ENCODE peak calls at places on chromosomes 5 and 9, in six cellular contexts. One of them, this sample, is unnamed.

GRCh38 chr5:179367491-179367890 is 22.2 kb upstream of the ADAMTS2 start:
- DNase-seq in iPS DF 19.7: no peak
- DNase-seq in activated CD8-positive, alpha-beta memory T cell treated with anti-CD3 and anti-CD28 coated beads, Interleukin-2, amount 10 ng/mL, durations not matched to agents 7 days and 5 days: no peak
- DNase-seq in CD8-positive, alpha-beta memory T cell: no peak
- DNase-seq in activated naive CD4-positive, alpha-beta T cell treated with anti-CD3 and anti-CD28 coated beads, Interleukin-2, amount 10 ng/mL, durations not matched to agents 7 days and 5 days: peak; percentile 14
- DNase-seq in heart right ventricle: no peak
- DNase-seq in this sample: no peak

GRCh38 chr5:103849934-103850333 is 287.3 kb upstream of the NUDT12 start:
- DNase-seq in iPS DF 19.7: no peak
- DNase-seq in activated CD8-positive, alpha-beta memory T cell treated with anti-CD3 and anti-CD28 coated beads, Interleukin-2, amount 10 ng/mL, durations not matched to agents 7 days and 5 days: no peak
- DNase-seq in CD8-positive, alpha-beta memory T cell: no peak
- DNase-seq in activated naive CD4-positive, alpha-beta T cell treated with anti-CD3 and anti-CD28 coated beads, Interleukin-2, amount 10 ng/mL, durations not matched to agents 7 days and 5 days: no peak
- DNase-seq in heart right ventricle: no peak
- DNase-seq in this sample: no peak

GRCh38 chr5:38347040-38347763 is 88.8 kb downstream of the EGFLAM start:
- DNase-seq in iPS DF 19.7: no peak
- DNase-seq in activated CD8-positive, alpha-beta memory T cell treated with anti-CD3 and anti-CD28 coated beads, Interleukin-2, amount 10 ng/mL, durations not matched to agents 7 days and 5 days: no peak
- DNase-seq in CD8-positive, alpha-beta memory T cell: no peak
- DNase-seq in activated naive CD4-positive, alpha-beta T cell treated with anti-CD3 and anti-CD28 coated beads, Interleukin-2, amount 10 ng/mL, durations not matched to agents 7 days and 5 days: no peak
- DNase-seq in heart right ventricle: no peak
- DNase-seq in this sample: no peak

GRCh38 chr5:60018091-60018490 is 124.6 kb upstream of the PDE4D start:
- DNase-seq in iPS DF 19.7: no peak
- DNase-seq in activated CD8-positive, alpha-beta memory T cell treated with anti-CD3 and anti-CD28 coated beads, Interleukin-2, amount 10 ng/mL, durations not matched to agents 7 days and 5 days: no peak
- DNase-seq in CD8-positive, alpha-beta memory T cell: no peak
- DNase-seq in activated naive CD4-positive, alpha-beta T cell treated with anti-CD3 and anti-CD28 coated beads, Interleukin-2, amount 10 ng/mL, durations not matched to agents 7 days and 5 days: no peak
- DNase-seq in heart right ventricle: no peak
- DNase-seq in this sample: no peak

GRCh38 chr9:89608646-89609335 is 4.0 kb downstream of the GADD45G start:
- DNase-seq in iPS DF 19.7: no peak
- DNase-seq in activated CD8-positive, alpha-beta memory T cell treated with anti-CD3 and anti-CD28 coated beads, Interleukin-2, amount 10 ng/mL, durations not matched to agents 7 days and 5 days: no peak
- DNase-seq in CD8-positive, alpha-beta memory T cell: no peak
- DNase-seq in activated naive CD4-positive, alpha-beta T cell treated with anti-CD3 and anti-CD28 coated beads, Interleukin-2, amount 10 ng/mL, durations not matched to agents 7 days and 5 days: no peak
- DNase-seq in heart right ventricle: no peak
- DNase-seq in this sample: no peak

GRCh38 chr5:148746826-148747535 is 79.4 kb upstream of the ADRB2 start:
- DNase-seq in iPS DF 19.7: no peak
- DNase-seq in activated CD8-positive, alpha-beta memory T cell treated with anti-CD3 and anti-CD28 coated beads, Interleukin-2, amount 10 ng/mL, durations not matched to agents 7 days and 5 days: no peak
- DNase-seq in CD8-positive, alpha-beta memory T cell: no peak
- DNase-seq in activated naive CD4-positive, alpha-beta T cell treated with anti-CD3 and anti-CD28 coated beads, Interleukin-2, amount 10 ng/mL, durations not matched to agents 7 days and 5 days: no peak
- DNase-seq in heart right ventricle: no peak
- DNase-seq in this sample: no peak

GRCh38 chr5:172692451-172692850 is 51.4 kb downstream of the NEURL1B start:
- DNase-seq in iPS DF 19.7: no peak
- DNase-seq in activated CD8-positive, alpha-beta memory T cell treated with anti-CD3 and anti-CD28 coated beads, Interleukin-2, amount 10 ng/mL, durations not matched to agents 7 days and 5 days: no peak
- DNase-seq in CD8-positive, alpha-beta memory T cell: no peak
- DNase-seq in activated naive CD4-positive, alpha-beta T cell treated with anti-CD3 and anti-CD28 coated beads, Interleukin-2, amount 10 ng/mL, durations not matched to agents 7 days and 5 days: no peak
- DNase-seq in heart right ventricle: no peak
- DNase-seq in this sample: no peak

GRCh38 chr9:4490705-4491620 is 695 bp downstream of the SLC1A1 start:
- DNase-seq in iPS DF 19.7: no peak
- DNase-seq in activated CD8-positive, alpha-beta memory T cell treated with anti-CD3 and anti-CD28 coated beads, Interleukin-2, amount 10 ng/mL, durations not matched to agents 7 days and 5 days: no peak
- DNase-seq in CD8-positive, alpha-beta memory T cell: no peak
- DNase-seq in activated naive CD4-positive, alpha-beta T cell treated with anti-CD3 and anti-CD28 coated beads, Interleukin-2, amount 10 ng/mL, durations not matched to agents 7 days and 5 days: no peak
- DNase-seq in heart right ventricle: no peak
- DNase-seq in this sample: peak; percentile 26

GRCh38 chr5:135833521-135833920 is 942 bp upstream of the SLC25A48 start:
- DNase-seq in iPS DF 19.7: no peak
- DNase-seq in activated CD8-positive, alpha-beta memory T cell treated with anti-CD3 and anti-CD28 coated beads, Interleukin-2, amount 10 ng/mL, durations not matched to agents 7 days and 5 days: no peak
- DNase-seq in CD8-positive, alpha-beta memory T cell: no peak
- DNase-seq in activated naive CD4-positive, alpha-beta T cell treated with anti-CD3 and anti-CD28 coated beads, Interleukin-2, amount 10 ng/mL, durations not matched to agents 7 days and 5 days: no peak
- DNase-seq in heart right ventricle: no peak
- DNase-seq in this sample: no peak

GRCh38 chr5:367358-368130 is 46.0 kb downstream of the AHRR start:
- DNase-seq in iPS DF 19.7: no peak
- DNase-seq in activated CD8-positive, alpha-beta memory T cell treated with anti-CD3 and anti-CD28 coated beads, Interleukin-2, amount 10 ng/mL, durations not matched to agents 7 days and 5 days: peak; percentile 34
- DNase-seq in CD8-positive, alpha-beta memory T cell: no peak
- DNase-seq in activated naive CD4-positive, alpha-beta T cell treated with anti-CD3 and anti-CD28 coated beads, Interleukin-2, amount 10 ng/mL, durations not matched to agents 7 days and 5 days: no peak
- DNase-seq in heart right ventricle: peak; percentile 1
- DNase-seq in this sample: no peak

GRCh38 chr9:77290373-77290772 is 113.0 kb downstream of the VPS13A start:
- DNase-seq in iPS DF 19.7: no peak
- DNase-seq in activated CD8-positive, alpha-beta memory T cell treated with anti-CD3 and anti-CD28 coated beads, Interleukin-2, amount 10 ng/mL, durations not matched to agents 7 days and 5 days: no peak
- DNase-seq in CD8-positive, alpha-beta memory T cell: no peak
- DNase-seq in activated naive CD4-positive, alpha-beta T cell treated with anti-CD3 and anti-CD28 coated beads, Interleukin-2, amount 10 ng/mL, durations not matched to agents 7 days and 5 days: no peak
- DNase-seq in heart right ventricle: no peak
- DNase-seq in this sample: no peak

GRCh38 chr5:67515762-67516161 is 319.2 kb upstream of the CD180 start:
- DNase-seq in iPS DF 19.7: no peak
- DNase-seq in activated CD8-positive, alpha-beta memory T cell treated with anti-CD3 and anti-CD28 coated beads, Interleukin-2, amount 10 ng/mL, durations not matched to agents 7 days and 5 days: peak; percentile 48
- DNase-seq in CD8-positive, alpha-beta memory T cell: no peak
- DNase-seq in activated naive CD4-positive, alpha-beta T cell treated with anti-CD3 and anti-CD28 coated beads, Interleukin-2, amount 10 ng/mL, durations not matched to agents 7 days and 5 days: no peak
- DNase-seq in heart right ventricle: no peak
- DNase-seq in this sample: no peak

GRCh38 chr5:87266914-87267573 is 639 bp upstream of the RASA1 start:
- DNase-seq in iPS DF 19.7: no peak
- DNase-seq in activated CD8-positive, alpha-beta memory T cell treated with anti-CD3 and anti-CD28 coated beads, Interleukin-2, amount 10 ng/mL, durations not matched to agents 7 days and 5 days: no peak
- DNase-seq in CD8-positive, alpha-beta memory T cell: no peak
- DNase-seq in activated naive CD4-positive, alpha-beta T cell treated with anti-CD3 and anti-CD28 coated beads, Interleukin-2, amount 10 ng/mL, durations not matched to agents 7 days and 5 days: no peak
- DNase-seq in heart right ventricle: no peak
- DNase-seq in this sample: no peak

GRCh38 chr9:116456490-116457088 is 230.5 kb upstream of the TRIM32 start:
- DNase-seq in iPS DF 19.7: no peak
- DNase-seq in activated CD8-positive, alpha-beta memory T cell treated with anti-CD3 and anti-CD28 coated beads, Interleukin-2, amount 10 ng/mL, durations not matched to agents 7 days and 5 days: no peak
- DNase-seq in CD8-positive, alpha-beta memory T cell: no peak
- DNase-seq in activated naive CD4-positive, alpha-beta T cell treated with anti-CD3 and anti-CD28 coated beads, Interleukin-2, amount 10 ng/mL, durations not matched to agents 7 days and 5 days: no peak
- DNase-seq in heart right ventricle: no peak
- DNase-seq in this sample: no peak

GRCh38 chr5:77725646-77726045 is 50.5 kb downstream of the TBCA start:
- DNase-seq in iPS DF 19.7: no peak
- DNase-seq in activated CD8-positive, alpha-beta memory T cell treated with anti-CD3 and anti-CD28 coated beads, Interleukin-2, amount 10 ng/mL, durations not matched to agents 7 days and 5 days: no peak
- DNase-seq in CD8-positive, alpha-beta memory T cell: no peak
- DNase-seq in activated naive CD4-positive, alpha-beta T cell treated with anti-CD3 and anti-CD28 coated beads, Interleukin-2, amount 10 ng/mL, durations not matched to agents 7 days and 5 days: no peak
- DNase-seq in heart right ventricle: no peak
- DNase-seq in this sample: no peak

GRCh38 chr9:134181648-134182034 is 17.3 kb upstream of the RNU6ATAC start:
- DNase-seq in iPS DF 19.7: no peak
- DNase-seq in activated CD8-positive, alpha-beta memory T cell treated with anti-CD3 and anti-CD28 coated beads, Interleukin-2, amount 10 ng/mL, durations not matched to agents 7 days and 5 days: peak; percentile 66
- DNase-seq in CD8-positive, alpha-beta memory T cell: no peak
- DNase-seq in activated naive CD4-positive, alpha-beta T cell treated with anti-CD3 and anti-CD28 coated beads, Interleukin-2, amount 10 ng/mL, durations not matched to agents 7 days and 5 days: peak; percentile 38
- DNase-seq in heart right ventricle: no peak
- DNase-seq in this sample: peak; percentile 15

GRCh38 chr5:160887780-160888179 is 35.8 kb upstream of the ATP10B start:
- DNase-seq in iPS DF 19.7: no peak
- DNase-seq in activated CD8-positive, alpha-beta memory T cell treated with anti-CD3 and anti-CD28 coated beads, Interleukin-2, amount 10 ng/mL, durations not matched to agents 7 days and 5 days: no peak
- DNase-seq in CD8-positive, alpha-beta memory T cell: no peak
- DNase-seq in activated naive CD4-positive, alpha-beta T cell treated with anti-CD3 and anti-CD28 coated beads, Interleukin-2, amount 10 ng/mL, durations not matched to agents 7 days and 5 days: no peak
- DNase-seq in heart right ventricle: no peak
- DNase-seq in this sample: no peak

GRCh38 chr9:31597977-31598376 is 786.5 kb upstream of the ACO1 start:
- DNase-seq in iPS DF 19.7: no peak
- DNase-seq in activated CD8-positive, alpha-beta memory T cell treated with anti-CD3 and anti-CD28 coated beads, Interleukin-2, amount 10 ng/mL, durations not matched to agents 7 days and 5 days: no peak
- DNase-seq in CD8-positive, alpha-beta memory T cell: no peak
- DNase-seq in activated naive CD4-positive, alpha-beta T cell treated with anti-CD3 and anti-CD28 coated beads, Interleukin-2, amount 10 ng/mL, durations not matched to agents 7 days and 5 days: no peak
- DNase-seq in heart right ventricle: no peak
- DNase-seq in this sample: no peak

GRCh38 chr5:179253730-179254129 is 91.5 kb downstream of the ADAMTS2 start:
- DNase-seq in iPS DF 19.7: no peak
- DNase-seq in activated CD8-positive, alpha-beta memory T cell treated with anti-CD3 and anti-CD28 coated beads, Interleukin-2, amount 10 ng/mL, durations not matched to agents 7 days and 5 days: no peak
- DNase-seq in CD8-positive, alpha-beta memory T cell: no peak
- DNase-seq in activated naive CD4-positive, alpha-beta T cell treated with anti-CD3 and anti-CD28 coated beads, Interleukin-2, amount 10 ng/mL, durations not matched to agents 7 days and 5 days: peak; percentile 8
- DNase-seq in heart right ventricle: no peak
- DNase-seq in this sample: no peak

GRCh38 chr5:55338810-55339243 is 31.0 kb downstream of the MTREX start:
- DNase-seq in iPS DF 19.7: no peak
- DNase-seq in activated CD8-positive, alpha-beta memory T cell treated with anti-CD3 and anti-CD28 coated beads, Interleukin-2, amount 10 ng/mL, durations not matched to agents 7 days and 5 days: peak; percentile 55
- DNase-seq in CD8-positive, alpha-beta memory T cell: no peak
- DNase-seq in activated naive CD4-positive, alpha-beta T cell treated with anti-CD3 and anti-CD28 coated beads, Interleukin-2, amount 10 ng/mL, durations not matched to agents 7 days and 5 days: no peak
- DNase-seq in heart right ventricle: no peak
- DNase-seq in this sample: no peak

GRCh38 chr5:59506285-59506877 is 387.1 kb downstream of the PDE4D start:
- DNase-seq in iPS DF 19.7: no peak
- DNase-seq in activated CD8-positive, alpha-beta memory T cell treated with anti-CD3 and anti-CD28 coated beads, Interleukin-2, amount 10 ng/mL, durations not matched to agents 7 days and 5 days: no peak
- DNase-seq in CD8-positive, alpha-beta memory T cell: no peak
- DNase-seq in activated naive CD4-positive, alpha-beta T cell treated with anti-CD3 and anti-CD28 coated beads, Interleukin-2, amount 10 ng/mL, durations not matched to agents 7 days and 5 days: no peak
- DNase-seq in heart right ventricle: no peak
- DNase-seq in this sample: no peak

GRCh38 chr9:130320697-130321080 is 55.1 kb downstream of the HMCN2 start:
- DNase-seq in iPS DF 19.7: no peak
- DNase-seq in activated CD8-positive, alpha-beta memory T cell treated with anti-CD3 and anti-CD28 coated beads, Interleukin-2, amount 10 ng/mL, durations not matched to agents 7 days and 5 days: no peak
- DNase-seq in CD8-positive, alpha-beta memory T cell: no peak
- DNase-seq in activated naive CD4-positive, alpha-beta T cell treated with anti-CD3 and anti-CD28 coated beads, Interleukin-2, amount 10 ng/mL, durations not matched to agents 7 days and 5 days: no peak
- DNase-seq in heart right ventricle: peak; percentile 28
- DNase-seq in this sample: peak; percentile 50

GRCh38 chr9:93096131-93096802 is at the start of gene CARD19:
- DNase-seq in iPS DF 19.7: no peak
- DNase-seq in activated CD8-positive, alpha-beta memory T cell treated with anti-CD3 and anti-CD28 coated beads, Interleukin-2, amount 10 ng/mL, durations not matched to agents 7 days and 5 days: peak; percentile 73
- DNase-seq in CD8-positive, alpha-beta memory T cell: peak; percentile 61
- DNase-seq in activated naive CD4-positive, alpha-beta T cell treated with anti-CD3 and anti-CD28 coated beads, Interleukin-2, amount 10 ng/mL, durations not matched to agents 7 days and 5 days: peak; percentile 70
- DNase-seq in heart right ventricle: peak; percentile 47
- DNase-seq in this sample: peak; percentile 64

GRCh38 chr5:111830333-111830732 is 73.3 kb upstream of the NREP start:
- DNase-seq in iPS DF 19.7: no peak
- DNase-seq in activated CD8-positive, alpha-beta memory T cell treated with anti-CD3 and anti-CD28 coated beads, Interleukin-2, amount 10 ng/mL, durations not matched to agents 7 days and 5 days: no peak
- DNase-seq in CD8-positive, alpha-beta memory T cell: no peak
- DNase-seq in activated naive CD4-positive, alpha-beta T cell treated with anti-CD3 and anti-CD28 coated beads, Interleukin-2, amount 10 ng/mL, durations not matched to agents 7 days and 5 days: no peak
- DNase-seq in heart right ventricle: no peak
- DNase-seq in this sample: no peak

GRCh38 chr9:138070815-138071214 is 193.2 kb downstream of the CACNA1B start:
- DNase-seq in iPS DF 19.7: no peak
- DNase-seq in activated CD8-positive, alpha-beta memory T cell treated with anti-CD3 and anti-CD28 coated beads, Interleukin-2, amount 10 ng/mL, durations not matched to agents 7 days and 5 days: no peak
- DNase-seq in CD8-positive, alpha-beta memory T cell: no peak
- DNase-seq in activated naive CD4-positive, alpha-beta T cell treated with anti-CD3 and anti-CD28 coated beads, Interleukin-2, amount 10 ng/mL, durations not matched to agents 7 days and 5 days: no peak
- DNase-seq in heart right ventricle: no peak
- DNase-seq in this sample: no peak

GRCh38 chr5:98705841-98706240 is 67.6 kb upstream of the RGMB start:
- DNase-seq in iPS DF 19.7: no peak
- DNase-seq in activated CD8-positive, alpha-beta memory T cell treated with anti-CD3 and anti-CD28 coated beads, Interleukin-2, amount 10 ng/mL, durations not matched to agents 7 days and 5 days: no peak
- DNase-seq in CD8-positive, alpha-beta memory T cell: no peak
- DNase-seq in activated naive CD4-positive, alpha-beta T cell treated with anti-CD3 and anti-CD28 coated beads, Interleukin-2, amount 10 ng/mL, durations not matched to agents 7 days and 5 days: no peak
- DNase-seq in heart right ventricle: no peak
- DNase-seq in this sample: no peak

GRCh38 chr9:87498046-87498815 is 564 bp downstream of the DAPK1 start:
- DNase-seq in iPS DF 19.7: no peak
- DNase-seq in activated CD8-positive, alpha-beta memory T cell treated with anti-CD3 and anti-CD28 coated beads, Interleukin-2, amount 10 ng/mL, durations not matched to agents 7 days and 5 days: no peak
- DNase-seq in CD8-positive, alpha-beta memory T cell: no peak
- DNase-seq in activated naive CD4-positive, alpha-beta T cell treated with anti-CD3 and anti-CD28 coated beads, Interleukin-2, amount 10 ng/mL, durations not matched to agents 7 days and 5 days: no peak
- DNase-seq in heart right ventricle: no peak
- DNase-seq in this sample: peak; percentile 51

GRCh38 chr5:124888050-124888506 is 141.6 kb upstream of the ZNF608 start:
- DNase-seq in iPS DF 19.7: no peak
- DNase-seq in activated CD8-positive, alpha-beta memory T cell treated with anti-CD3 and anti-CD28 coated beads, Interleukin-2, amount 10 ng/mL, durations not matched to agents 7 days and 5 days: no peak
- DNase-seq in CD8-positive, alpha-beta memory T cell: no peak
- DNase-seq in activated naive CD4-positive, alpha-beta T cell treated with anti-CD3 and anti-CD28 coated beads, Interleukin-2, amount 10 ng/mL, durations not matched to agents 7 days and 5 days: no peak
- DNase-seq in heart right ventricle: no peak
- DNase-seq in this sample: no peak

GRCh38 chr9:72674961-72675360 is 153.6 kb downstream of the TMC1 start:
- DNase-seq in iPS DF 19.7: no peak
- DNase-seq in activated CD8-positive, alpha-beta memory T cell treated with anti-CD3 and anti-CD28 coated beads, Interleukin-2, amount 10 ng/mL, durations not matched to agents 7 days and 5 days: no peak
- DNase-seq in CD8-positive, alpha-beta memory T cell: no peak
- DNase-seq in activated naive CD4-positive, alpha-beta T cell treated with anti-CD3 and anti-CD28 coated beads, Interleukin-2, amount 10 ng/mL, durations not matched to agents 7 days and 5 days: no peak
- DNase-seq in heart right ventricle: no peak
- DNase-seq in this sample: no peak

GRCh38 chr5:10485142-10485795 is 43.6 kb downstream of the ROPN1L start:
- DNase-seq in iPS DF 19.7: no peak
- DNase-seq in activated CD8-positive, alpha-beta memory T cell treated with anti-CD3 and anti-CD28 coated beads, Interleukin-2, amount 10 ng/mL, durations not matched to agents 7 days and 5 days: no peak
- DNase-seq in CD8-positive, alpha-beta memory T cell: no peak
- DNase-seq in activated naive CD4-positive, alpha-beta T cell treated with anti-CD3 and anti-CD28 coated beads, Interleukin-2, amount 10 ng/mL, durations not matched to agents 7 days and 5 days: no peak
- DNase-seq in heart right ventricle: peak; percentile 63
- DNase-seq in this sample: peak; percentile 83

GRCh38 chr5:133552925-133553525 is 59.3 kb downstream of the FSTL4 start:
- DNase-seq in iPS DF 19.7: peak; percentile 38
- DNase-seq in activated CD8-positive, alpha-beta memory T cell treated with anti-CD3 and anti-CD28 coated beads, Interleukin-2, amount 10 ng/mL, durations not matched to agents 7 days and 5 days: peak; percentile 66
- DNase-seq in CD8-positive, alpha-beta memory T cell: peak; percentile 32
- DNase-seq in activated naive CD4-positive, alpha-beta T cell treated with anti-CD3 and anti-CD28 coated beads, Interleukin-2, amount 10 ng/mL, durations not matched to agents 7 days and 5 days: peak; percentile 73
- DNase-seq in heart right ventricle: peak; percentile 17
- DNase-seq in this sample: peak; percentile 56

GRCh38 chr5:106171132-106171531 is 1499.6 kb downstream of the EFNA5 start:
- DNase-seq in iPS DF 19.7: no peak
- DNase-seq in activated CD8-positive, alpha-beta memory T cell treated with anti-CD3 and anti-CD28 coated beads, Interleukin-2, amount 10 ng/mL, durations not matched to agents 7 days and 5 days: no peak
- DNase-seq in CD8-positive, alpha-beta memory T cell: no peak
- DNase-seq in activated naive CD4-positive, alpha-beta T cell treated with anti-CD3 and anti-CD28 coated beads, Interleukin-2, amount 10 ng/mL, durations not matched to agents 7 days and 5 days: no peak
- DNase-seq in heart right ventricle: no peak
- DNase-seq in this sample: no peak

GRCh38 chr9:34452568-34452967 is 5.8 kb downstream of the FAM219A start:
- DNase-seq in iPS DF 19.7: no peak
- DNase-seq in activated CD8-positive, alpha-beta memory T cell treated with anti-CD3 and anti-CD28 coated beads, Interleukin-2, amount 10 ng/mL, durations not matched to agents 7 days and 5 days: no peak
- DNase-seq in CD8-positive, alpha-beta memory T cell: no peak
- DNase-seq in activated naive CD4-positive, alpha-beta T cell treated with anti-CD3 and anti-CD28 coated beads, Interleukin-2, amount 10 ng/mL, durations not matched to agents 7 days and 5 days: no peak
- DNase-seq in heart right ventricle: no peak
- DNase-seq in this sample: no peak

GRCh38 chr9:15927131-15927530 is 374.3 kb downstream of the CCDC171 start:
- DNase-seq in iPS DF 19.7: no peak
- DNase-seq in activated CD8-positive, alpha-beta memory T cell treated with anti-CD3 and anti-CD28 coated beads, Interleukin-2, amount 10 ng/mL, durations not matched to agents 7 days and 5 days: no peak
- DNase-seq in CD8-positive, alpha-beta memory T cell: no peak
- DNase-seq in activated naive CD4-positive, alpha-beta T cell treated with anti-CD3 and anti-CD28 coated beads, Interleukin-2, amount 10 ng/mL, durations not matched to agents 7 days and 5 days: no peak
- DNase-seq in heart right ventricle: no peak
- DNase-seq in this sample: no peak

GRCh38 chr5:149156435-149157083 is 15.3 kb downstream of the ABLIM3 start:
- DNase-seq in iPS DF 19.7: no peak
- DNase-seq in activated CD8-positive, alpha-beta memory T cell treated with anti-CD3 and anti-CD28 coated beads, Interleukin-2, amount 10 ng/mL, durations not matched to agents 7 days and 5 days: no peak
- DNase-seq in CD8-positive, alpha-beta memory T cell: no peak
- DNase-seq in activated naive CD4-positive, alpha-beta T cell treated with anti-CD3 and anti-CD28 coated beads, Interleukin-2, amount 10 ng/mL, durations not matched to agents 7 days and 5 days: no peak
- DNase-seq in heart right ventricle: no peak
- DNase-seq in this sample: no peak

GRCh38 chr9:118961857-118962256 is 407.4 kb downstream of the BRINP1 start:
- DNase-seq in iPS DF 19.7: peak; percentile 42
- DNase-seq in activated CD8-positive, alpha-beta memory T cell treated with anti-CD3 and anti-CD28 coated beads, Interleukin-2, amount 10 ng/mL, durations not matched to agents 7 days and 5 days: no peak
- DNase-seq in CD8-positive, alpha-beta memory T cell: no peak
- DNase-seq in activated naive CD4-positive, alpha-beta T cell treated with anti-CD3 and anti-CD28 coated beads, Interleukin-2, amount 10 ng/mL, durations not matched to agents 7 days and 5 days: no peak
- DNase-seq in heart right ventricle: no peak
- DNase-seq in this sample: no peak

GRCh38 chr5:165334186-165334585 is 1828.8 kb downstream of the MAT2B start:
- DNase-seq in iPS DF 19.7: no peak
- DNase-seq in activated CD8-positive, alpha-beta memory T cell treated with anti-CD3 and anti-CD28 coated beads, Interleukin-2, amount 10 ng/mL, durations not matched to agents 7 days and 5 days: no peak
- DNase-seq in CD8-positive, alpha-beta memory T cell: no peak
- DNase-seq in activated naive CD4-positive, alpha-beta T cell treated with anti-CD3 and anti-CD28 coated beads, Interleukin-2, amount 10 ng/mL, durations not matched to agents 7 days and 5 days: no peak
- DNase-seq in heart right ventricle: no peak
- DNase-seq in this sample: no peak

GRCh38 chr9:11457809-11458785 is 845.3 kb upstream of the PTPRD start:
- DNase-seq in iPS DF 19.7: peak; percentile 20
- DNase-seq in activated CD8-positive, alpha-beta memory T cell treated with anti-CD3 and anti-CD28 coated beads, Interleukin-2, amount 10 ng/mL, durations not matched to agents 7 days and 5 days: no peak
- DNase-seq in CD8-positive, alpha-beta memory T cell: no peak
- DNase-seq in activated naive CD4-positive, alpha-beta T cell treated with anti-CD3 and anti-CD28 coated beads, Interleukin-2, amount 10 ng/mL, durations not matched to agents 7 days and 5 days: no peak
- DNase-seq in heart right ventricle: no peak
- DNase-seq in this sample: no peak

This sample was measured in left cardiac atrium.